ENCODE peak calls at places on chromosomes 2 and 18, in eight cellular contexts. M is stimulated activated CD4-positive, alpha-beta T cell treated with anti-CD3 and anti-CD28 coated beads, Interleukin-2, amount 100 ng/mL, for 48 hours; K is stimulated activated naive B cell treated with anti-CD40 and anti-IgM and Interleukin-4, amounts not matched to agents 10 μg/mL and 1 μg/mL and 100 μg/mL, for 72 hours; A is stromal cell of bone marrow; L is fibroblast of the aortic adventitia; E is substantia nigra; R is kidney tubule cell; J is stimulated activated naive CD8-positive, alpha-beta T cell treated with anti-CD3 and anti-CD28 coated beads, Interleukin-15, amount 100 ng/mL, for 72 hours. X is an unnamed sample.

GRCh38 chr2:41930807-41931566 is 116.8 kb upstream of the PKDCC start:
- DNase-seq in E (no peak), R (peak; percentile 84), M (no peak), J (no peak), A (no peak), K (no peak), L (no peak), X (peak; percentile 88)

GRCh38 chr2:86239326-86239725 is 40.1 kb downstream of the MRPL35 start:
- DNase-seq in K (no peak), J (no peak), A (no peak), M (no peak), L (no peak), R (no peak), E (no peak), X (no peak)

GRCh38 chr2:71756280-71756906 is 303.0 kb downstream of the DYSF start:
- DNase-seq in E (no peak), R (no peak), A (peak; percentile 74), K (no peak), J (no peak), L (peak; percentile 27), M (no peak), X (peak; percentile 44)

GRCh38 chr2:108396845-108397244 is 19.1 kb downstream of the SULT1C4 start:
- DNase-seq in J (no peak), R (no peak), L (peak; percentile 61), E (no peak), A (no peak), K (no peak), M (no peak), X (peak; percentile 68)

GRCh38 chr2:234044157-234044556 is 6.3 kb upstream of the SPP2 start:
- DNase-seq in L (peak; percentile 93), E (no peak), R (peak; percentile 78), M (no peak), K (no peak), A (peak; percentile 62), J (no peak), X (peak; percentile 88)

GRCh38 chr2:120469486-120469885 is 123.5 kb downstream of the INHBB start:
- DNase-seq in J (no peak), M (no peak), L (peak; percentile 57), A (peak; percentile 40), K (no peak), E (no peak), R (no peak), X (no peak)

GRCh38 chr2:128322651-128323491 is 4.2 kb upstream of the HS6ST1 start:
- DNase-seq in A (no peak), L (no peak), K (no peak), E (no peak), R (no peak), J (no peak), M (no peak), X (no peak)

GRCh38 chr18:72866901-72867701 is 686 bp downstream of the NETO1 start:
- DNase-seq in K (peak; percentile 22), R (no peak), J (no peak), A (no peak), E (no peak), M (no peak), L (no peak), X (no peak)

GRCh38 chr2:133085646-133086045 is 415.6 kb upstream of the LYPD1 start:
- DNase-seq in M (no peak), K (no peak), R (no peak), L (no peak), E (no peak), J (no peak), A (no peak), X (no peak)

GRCh38 chr2:63814114-63814513 is 27.6 kb upstream of the UGP2 start:
- DNase-seq in M (no peak), A (no peak), K (no peak), E (no peak), J (no peak), L (peak; percentile 14), R (peak; percentile 61), X (no peak)

GRCh38 chr2:128554151-128554769 is 235.6 kb upstream of the HS6ST1 start:
- DNase-seq in R (no peak), A (no peak), K (no peak), L (no peak), E (no peak), M (no peak), J (no peak), X (no peak)

GRCh38 chr2:71720596-71721361 is 267.4 kb downstream of the DYSF start:
- DNase-seq in E (no peak), R (no peak), A (no peak), J (no peak), L (no peak), K (no peak), M (no peak), X (no peak)

GRCh38 chr2:75289771-75290170 is 90.5 kb upstream of the TACR1 start:
- DNase-seq in L (peak; percentile 30), A (peak; percentile 28), E (no peak), R (peak; percentile 25), K (no peak), M (no peak), J (no peak), X (no peak)

GRCh38 chr2:156565066-156565710 is 129.0 kb downstream of the GPD2 start:
- DNase-seq in J (no peak), L (peak; percentile 49), R (peak; percentile 64), M (no peak), A (peak; percentile 78), E (no peak), K (no peak), X (peak; percentile 89)

GRCh38 chr2:155895016-155895415 is 437.5 kb downstream of the NR4A2 start:
- DNase-seq in L (peak; percentile 55), M (no peak), R (no peak), A (no peak), K (no peak), J (no peak), E (no peak), X (peak; percentile 48)

GRCh38 chr2:9543557-9543956 is 12.1 kb downstream of the ADAM17 start:
- DNase-seq in L (no peak), M (no peak), J (no peak), K (no peak), A (no peak), E (no peak), R (no peak), X (no peak)